ENCODE peak calls at places on chromosomes 5 and 9, in five cellular contexts. O, Q, E, M and D are unnamed samples.

GRCh38 chr9:21660976-21661375 is 141.5 kb upstream of the MTAP start:
- DNase-seq in O (no peak), Q (no peak), E (no peak), M (no peak), D (no peak)

GRCh38 chr5:139636975-139637408 is 11.2 kb upstream of the CXXC5 start:
- DNase-seq in O (peak; percentile 72), Q (no peak), E (peak; percentile 64), M (no peak), D (no peak)

GRCh38 chr5:54736003-54736797 is 218.6 kb downstream of the SNX18 start:
- DNase-seq in O (no peak), Q (no peak), E (no peak), M (no peak), D (no peak)

GRCh38 chr5:73499187-73499586 is 945 bp downstream of the BTF3 start:
- DNase-seq in O (no peak), Q (no peak), E (peak; percentile 3), M (no peak), D (no peak)

GRCh38 chr5:172463031-172463430 is 8.7 kb upstream of the SH3PXD2B start:
- DNase-seq in O (no peak), Q (no peak), E (no peak), M (no peak), D (no peak)

GRCh38 chr5:54222336-54222735 is 88.0 kb downstream of the ARL15 start:
- DNase-seq in O (no peak), Q (no peak), E (no peak), M (no peak), D (no peak)

GRCh38 chr5:121949885-121950284 is 11.9 kb upstream of the SRFBP1 start:
- DNase-seq in O (peak; percentile 34), Q (peak; percentile 21), E (peak; percentile 70), M (no peak), D (no peak)

GRCh38 chr9:35603986-35604577 is 980 bp upstream of the TESK1 start:
- DNase-seq in O (peak; percentile 97), Q (peak; percentile 98), E (peak; percentile 99), M (peak; percentile 98), D (peak; percentile 100)

GRCh38 chr9:9924369-9924768 is 688.4 kb downstream of the PTPRD start:
- DNase-seq in O (no peak), Q (no peak), E (peak; percentile 1), M (no peak), D (no peak)

GRCh38 chr9:20226345-20226744 is 396.0 kb downstream of the MLLT3 start:
- DNase-seq in O (no peak), Q (no peak), E (no peak), M (no peak), D (no peak)

GRCh38 chr5:35924122-35924949 is 14.1 kb downstream of the CAPSL start:
- DNase-seq in O (no peak), Q (no peak), E (peak; percentile 87), M (no peak), D (peak; percentile 77)

GRCh38 chr5:172550996-172551395 is 90.1 kb upstream of the NEURL1B start:
- DNase-seq in O (no peak), Q (no peak), E (no peak), M (no peak), D (no peak)

GRCh38 chr5:156675402-156675801 is 174.7 kb upstream of the PPP1R2B start:
- DNase-seq in O (no peak), Q (no peak), E (no peak), M (no peak), D (no peak)

GRCh38 chr9:120927125-120928014 is 774 bp upstream of the TRAF1 start:
- DNase-seq in O (no peak), Q (no peak), E (no peak), M (no peak), D (no peak)

GRCh38 chr9:126471084-126471611 is 142.6 kb upstream of the LMX1B start:
- DNase-seq in O (peak; percentile 50), Q (peak; percentile 80), E (peak; percentile 10), M (peak; percentile 41), D (no peak)

GRCh38 chr5:80153586-80154126 is 102.2 kb downstream of the SERINC5 start:
- DNase-seq in O (no peak), Q (no peak), E (no peak), M (no peak), D (no peak)

GRCh38 chr5:95808686-95809413 is 13.7 kb downstream of the GLRX start:
- DNase-seq in O (peak; percentile 86), Q (peak; percentile 64), E (peak; percentile 90), M (peak; percentile 63), D (no peak)

GRCh38 chr5:132418876-132419275 is 49.4 kb downstream of the SLC22A5 start:
- DNase-seq in O (no peak), Q (no peak), E (no peak), M (no peak), D (no peak)

GRCh38 chr9:134243778-134244467 is 79.6 kb upstream of the RNU6ATAC start:
- DNase-seq in O (peak; percentile 89), Q (peak; percentile 43), E (peak; percentile 14), M (no peak), D (no peak)

GRCh38 chr9:4334439-4334838 is 34.6 kb upstream of the GLIS3 start:
- DNase-seq in O (no peak), Q (no peak), E (no peak), M (no peak), D (no peak)

GRCh38 chr9:86285247-86285646 is 2.9 kb upstream of the ISCA1 start:
- DNase-seq in O (no peak), Q (no peak), E (no peak), M (no peak), D (no peak)

GRCh38 chr5:167821669-167822068 is 469.8 kb upstream of the WWC1 start:
- DNase-seq in O (no peak), Q (no peak), E (no peak), M (no peak), D (no peak)

GRCh38 chr9:36192196-36192595 is 1.5 kb downstream of the CLTA start:
- DNase-seq in O (no peak), Q (no peak), E (peak; percentile 38), M (no peak), D (no peak)

GRCh38 chr9:87445646-87446045 is 52.0 kb upstream of the DAPK1 start:
- DNase-seq in O (peak; percentile 76), Q (peak; percentile 28), E (peak; percentile 12), M (no peak), D (no peak)

GRCh38 chr9:133527444-133527920 is 2.7 kb upstream of the MYMK start:
- DNase-seq in O (no peak), Q (no peak), E (no peak), M (no peak), D (no peak)

GRCh38 chr9:128781186-128782070 is 5.6 kb upstream of the TBC1D13 start:
- DNase-seq in O (no peak), Q (no peak), E (no peak), M (no peak), D (no peak)

GRCh38 chr5:127844631-127845030 is 141.4 kb downstream of the CCDC192 start:
- DNase-seq in O (no peak), Q (no peak), E (no peak), M (no peak), D (no peak)

GRCh38 chr5:134174841-134175839 is 1.6 kb downstream of the SKP1 start:
- DNase-seq in O (no peak), Q (no peak), E (peak; percentile 65), M (no peak), D (no peak)

GRCh38 chr5:60891667-60892066 is 47.6 kb upstream of the ELOVL7 start:
- DNase-seq in O (no peak), Q (no peak), E (no peak), M (no peak), D (no peak)

GRCh38 chr5:169803077-169803981 is 166.3 kb downstream of the DOCK2 start:
- DNase-seq in O (no peak), Q (no peak), E (peak; percentile 100), M (no peak), D (no peak)

GRCh38 chr9:119195521-119195920 is 173.7 kb downstream of the BRINP1 start:
- DNase-seq in O (no peak), Q (no peak), E (no peak), M (no peak), D (no peak)